ENCODE peak calls at places on chromosomes 2 and 18, in ten cellular contexts. E, L, Z, O, Q, V, H, G, J and I are unnamed samples. For H3K9me3, the result is how much of the 10 kb centered on the place peaks cover.

GRCh38 chr18:44898536-44898935 is 217.8 kb downstream of the SETBP1 start:
- DNase-seq in E (no peak), L (no peak), Z (no peak), O (no peak), Q (no peak), V (no peak), H (no peak), G (no peak), J (no peak), I (no peak)

GRCh38 chr2:85187069-85187468 is 53.9 kb downstream of the TCF7L1 start:
- DNase-seq in E (no peak), L (no peak), Z (no peak), O (no peak), Q (no peak), V (no peak), H (no peak), G (no peak), J (no peak), I (no peak)

GRCh38 chr18:59742325-59743111 is 45.3 kb upstream of the CCBE1 start:
- DNase-seq in E (no peak), L (no peak), Z (no peak), O (no peak), Q (no peak), V (peak), H (peak), G (peak), J (no peak), I (peak)

GRCh38 chr2:36672199-36672598 is 24.3 kb upstream of the VIT start:
- DNase-seq in E (no peak), L (peak), Z (no peak), O (no peak), Q (no peak), V (no peak), H (no peak), G (no peak), J (peak), I (peak)

GRCh38 chr2:71713581-71714580 is 260.5 kb downstream of the DYSF start:
- DNase-seq in E (no peak), L (no peak), Z (no peak), O (no peak), Q (no peak), V (no peak), H (no peak), G (no peak), J (no peak), I (no peak)

GRCh38 chr18:22913861-22914260 is 19.3 kb upstream of the RBBP8 start:
- DNase-seq in E (no peak), L (peak), Z (peak), O (no peak), Q (peak), V (no peak), H (peak), G (no peak), J (peak), I (no peak)

GRCh38 chr18:57803119-57803969 is at the start of gene ATP8B1:
- DNase-seq in E (peak), L (peak), Z (peak), O (no peak), Q (peak), V (peak), H (peak), G (peak), J (peak), I (peak)

GRCh38 chr2:172172513-172173217 is 70.0 kb upstream of the DLX2 start:
- DNase-seq in E (peak), L (peak), Z (peak), O (peak), Q (peak), V (peak), H (peak), G (peak), J (peak), I (peak)

GRCh38 chr2:113390133-113390849 is 47.2 kb upstream of the ZNG1B start:
- DNase-seq in E (no peak), L (peak), Z (peak), O (peak), Q (no peak), V (no peak), H (peak), G (no peak), J (peak), I (peak)

GRCh38 chr2:33081691-33082090 is 134.9 kb downstream of the LTBP1 start:
- DNase-seq in E (no peak), L (no peak), Z (no peak), O (no peak), Q (no peak), V (no peak), H (no peak), G (no peak), J (no peak), I (no peak)

GRCh38 chr2:18927525-18928232 is 338.3 kb upstream of the NT5C1B start:
- DNase-seq in E (no peak), L (no peak), Z (no peak), O (no peak), Q (no peak), V (no peak), H (no peak), G (no peak), J (no peak), I (peak)

GRCh38 chr2:127584516-127585033 is 49.1 kb downstream of the MYO7B start:
- DNase-seq in E (no peak), L (no peak), Z (no peak), O (no peak), Q (no peak), V (no peak), H (no peak), G (no peak), J (no peak), I (no peak)

GRCh38 chr2:178227187-178227586 is 32.9 kb downstream of the OSBPL6 start:
- DNase-seq in E (no peak), L (peak), Z (no peak), O (no peak), Q (no peak), V (no peak), H (no peak), G (no peak), J (no peak), I (peak)

GRCh38 chr2:237207641-237208040 is 122.0 kb downstream of the COPS8 start:
- DNase-seq in E (no peak), L (no peak), Z (peak), O (peak), Q (no peak), V (peak), H (peak), G (peak), J (no peak), I (no peak)

GRCh38 chr2:100731535-100731981 is 88.4 kb upstream of the NPAS2 start:
- DNase-seq in E (no peak), L (peak), Z (no peak), O (no peak), Q (no peak), V (no peak), H (no peak), G (no peak), J (no peak), I (peak)

GRCh38 chr2:222842517-222843174 is 18.2 kb upstream of the ACSL3 start:
- DNase-seq in E (no peak), L (peak), Z (no peak), O (no peak), Q (no peak), V (no peak), H (no peak), G (no peak), J (no peak), I (peak)

GRCh38 chr2:216285641-216286156 is 86.6 kb downstream of the MARCHF4 start:
- DNase-seq in E (no peak), L (no peak), Z (no peak), O (no peak), Q (no peak), V (no peak), H (no peak), G (no peak), J (no peak), I (no peak)

GRCh38 chr18:42032447-42032846 is 77.4 kb downstream of the PIK3C3 start:
- DNase-seq in E (no peak), L (no peak), Z (no peak), O (no peak), Q (no peak), V (no peak), H (no peak), G (no peak), J (no peak), I (no peak)

GRCh38 chr2:59857109-59857508 is 696.3 kb downstream of the BCL11A start:
- DNase-seq in E (no peak), L (no peak), Z (no peak), O (no peak), Q (no peak), V (no peak), H (no peak), G (no peak), J (no peak), I (no peak)

GRCh38 chr2:219823566-219823965 is 196.1 kb downstream of the SLC4A3 start:
- DNase-seq in E (no peak), L (no peak), Z (no peak), O (no peak), Q (no peak), V (no peak), H (no peak), G (no peak), J (no peak), I (no peak)

GRCh38 chr2:173417341-173417740 is 62.7 kb downstream of the CDCA7 start:
- DNase-seq in E (no peak), L (no peak), Z (no peak), O (no peak), Q (no peak), V (no peak), H (no peak), G (no peak), J (no peak), I (no peak)

GRCh38 chr2:95356821-95357700 is 45.4 kb upstream of the FAHD2A start:
- DNase-seq in E (no peak), L (no peak), Z (peak), O (no peak), Q (peak), V (no peak), H (no peak), G (no peak), J (no peak), I (no peak)
- H3K9me3 ChIP-seq in E (under half), L (under half), Z (under half), O (under half), Q (under half), V (under half), H (under half), G (under half), J (under half), I (under half)

DNA sequence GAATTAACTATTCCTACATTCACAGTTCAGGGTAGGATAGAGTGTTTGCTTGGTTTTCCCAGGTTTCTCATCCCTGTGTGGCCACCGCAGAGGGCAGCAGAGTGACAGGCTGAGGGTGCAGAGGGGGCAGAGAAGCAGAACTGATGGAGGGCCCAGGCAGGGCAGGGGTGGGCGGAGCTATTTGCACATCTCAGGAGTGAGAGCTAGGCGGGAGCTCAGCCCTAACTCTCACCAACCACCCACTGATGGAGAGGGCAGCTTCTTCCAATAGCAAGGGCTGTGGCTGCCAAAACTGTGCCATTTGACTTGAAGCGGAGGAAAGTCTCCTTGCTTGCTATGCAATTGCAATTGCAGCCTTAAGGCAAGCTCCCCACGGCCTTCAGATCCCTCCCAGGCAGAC is 12.0 kb upstream of the DARS1 start:
- DNase-seq in E (peak), L (no peak), Z (no peak), O (no peak), Q (no peak), V (no peak), H (no peak), G (no peak), J (peak), I (no peak)
- TF ChIP-seq CTCF in E (peak), L (no peak), Z (no peak), O (no peak), Q (no peak), V (no peak), H (no peak), G (peak), J (no peak), I (no peak)

DNA sequence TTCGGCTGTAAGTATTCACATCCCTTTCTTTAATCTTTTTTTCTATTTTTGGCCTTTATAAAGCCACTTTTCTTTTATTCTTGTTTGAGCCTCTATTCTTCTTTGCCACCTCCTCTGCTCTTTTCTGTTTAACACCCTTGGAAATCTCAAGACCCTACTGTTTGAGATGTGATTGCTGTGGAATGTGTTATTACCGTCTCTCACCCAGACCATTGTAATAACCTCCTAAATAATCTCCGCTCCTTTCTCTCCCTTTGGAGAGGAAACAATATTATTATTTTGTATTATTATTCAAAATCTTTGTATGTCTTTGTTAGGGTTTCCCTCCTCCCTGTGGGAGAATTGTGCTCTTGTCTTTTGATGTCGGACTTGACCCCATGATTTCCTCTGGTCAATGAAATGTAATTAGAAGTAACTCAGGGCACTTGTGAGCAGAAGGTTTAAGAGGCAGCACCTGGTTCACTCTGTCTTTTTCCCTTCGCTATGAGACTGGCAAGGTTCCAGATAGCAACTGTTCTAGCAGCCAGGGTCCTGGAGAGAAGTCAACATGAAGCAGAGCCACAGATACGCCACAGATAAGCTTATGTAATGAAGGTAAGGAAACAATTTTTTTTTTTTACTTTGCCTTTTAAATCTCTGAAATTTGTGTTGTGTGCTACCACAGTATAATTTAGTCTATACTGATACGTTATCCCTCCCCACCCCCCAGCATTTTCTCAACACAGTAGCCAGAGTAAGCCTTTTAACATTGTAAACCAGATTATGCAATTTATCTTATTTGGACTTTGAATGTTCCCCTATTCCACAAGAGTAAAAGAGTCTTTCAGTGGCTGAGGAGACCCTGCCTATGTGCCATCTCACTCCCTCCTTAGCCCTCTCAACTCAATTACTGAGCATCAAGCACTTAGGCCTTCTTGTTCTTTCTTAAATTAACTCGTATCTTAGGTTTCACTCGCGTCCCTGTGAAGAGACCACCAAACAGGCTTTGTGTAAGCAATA is 601.2 kb upstream of the ZNF804A start:
- DNase-seq in E (no peak), L (no peak), Z (peak), O (no peak), Q (no peak), V (no peak), H (no peak), G (no peak), J (no peak), I (peak)
- H3K4me3 ChIP-seq in E (no peak), L (no peak), Z (no peak), O (no peak), Q (no peak), V (no peak), H (no peak), G (no peak), J (no peak), I (no peak)

DNA sequence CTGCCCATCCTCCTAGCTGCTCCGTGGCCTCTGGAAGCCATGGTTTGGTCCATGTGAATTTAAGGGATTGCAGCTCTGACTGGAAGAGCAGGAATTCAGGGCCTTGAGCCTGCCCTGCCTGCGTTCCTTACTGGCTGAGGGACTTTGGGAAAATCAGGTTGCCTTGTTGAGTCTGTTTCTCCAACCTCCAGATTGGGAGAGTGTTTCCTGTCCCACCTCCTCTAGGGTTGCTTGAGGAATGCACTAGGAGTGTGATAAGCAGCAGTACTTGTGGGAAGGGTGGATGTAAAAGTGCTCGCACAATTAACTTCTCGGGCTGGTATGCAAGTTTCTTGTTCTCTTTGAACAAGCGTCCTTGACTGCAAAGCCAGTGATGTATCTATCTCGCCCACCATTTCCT is 84.4 kb upstream of the YWHAQ start:
- DNase-seq in E (no peak), L (no peak), Z (no peak), O (no peak), Q (no peak), V (no peak), H (no peak), G (no peak), J (no peak), I (no peak)
- H3K9me3 ChIP-seq in E (under half), L (under half), Z (under half), O (under half), Q (under half), V (under half), H (under half), G (under half), J (under half), I (under half)

DNA sequence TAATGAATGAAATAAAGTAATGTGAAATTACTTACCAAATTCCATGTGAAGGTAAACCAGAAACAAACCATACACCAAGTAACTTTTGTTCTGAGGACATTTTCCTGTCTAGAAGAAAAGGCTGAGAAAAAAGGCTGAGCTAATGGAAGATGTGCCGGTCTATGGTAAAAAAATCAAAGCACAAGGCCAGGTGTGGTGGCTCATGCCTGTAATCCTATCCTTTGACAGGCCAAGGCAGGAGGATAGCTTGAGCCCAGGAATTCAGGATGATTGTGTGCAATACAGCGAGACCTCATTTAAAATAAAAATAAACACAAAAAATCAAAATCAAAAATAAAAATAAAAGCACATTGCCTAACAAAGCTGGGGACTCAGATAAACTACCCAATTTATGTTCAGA is 6.7 kb downstream of the ORC4 start:
- DNase-seq in E (no peak), L (no peak), Z (no peak), O (no peak), Q (no peak), V (no peak), H (no peak), G (no peak), J (no peak), I (no peak)
- TF ChIP-seq CTCF in E (no peak), L (no peak), Z (no peak), O (no peak), Q (no peak), V (no peak), H (no peak), G (no peak), J (no peak), I (no peak)